ENCODE peak calls at places on chromosomes 5 and 9, in ten cellular contexts. U is germinal center; K is GM12878; V is caudate nucleus; M is fibroblast of villous mesenchyme; H is NCI-H1105; W is naive thymus-derived CD8-positive, alpha-beta T cell; O is head of caudate nucleus; E is stimulated activated CD4-positive, alpha-beta T cell treated with anti-CD3 and anti-CD28 coated beads, Interleukin-1b, Interleukin-23, amount 100 ng/mL, for 1 hour; B is anterior cingulate cortex. C is an unnamed sample.

GRCh38 chr5:151660616-151661015 is 26.1 kb downstream of the SPARC start:
- DNase-seq in U (no peak), K (no peak), V (no peak), M (peak), H (no peak), W (no peak), O (no peak), E (no peak), B (no peak), C (no peak)

GRCh38 chr9:127093319-127094020 is 29.0 kb downstream of the ANGPTL2 start:
- DNase-seq in U (no peak), K (no peak), V (no peak), M (no peak), H (no peak), W (no peak), O (no peak), E (no peak), B (no peak), C (no peak)

GRCh38 chr5:171978016-171978415 is 28.4 kb downstream of the FBXW11 start:
- DNase-seq in U (no peak), K (peak), V (no peak), M (no peak), H (no peak), W (no peak), O (no peak), E (no peak), B (no peak), C (no peak)

GRCh38 chr5:30098940-30099339 is 1094.5 kb upstream of the CDH6 start:
- DNase-seq in U (no peak), K (no peak), V (no peak), M (no peak), H (no peak), W (no peak), O (no peak), E (no peak), B (no peak), C (no peak)

GRCh38 chr5:42854795-42855194 is 43.1 kb upstream of the SELENOP start:
- DNase-seq in U (no peak), K (no peak), V (no peak), M (no peak), H (no peak), W (no peak), O (no peak), E (no peak), B (no peak), C (no peak)

GRCh38 chr5:28215091-28215490 is 1176.7 kb upstream of the CDH9 start:
- DNase-seq in U (no peak), K (no peak), V (no peak), M (no peak), H (no peak), W (no peak), O (no peak), E (no peak), B (no peak), C (no peak)

GRCh38 chr5:90113108-90113507 is 296.4 kb downstream of the CETN3 start:
- DNase-seq in U (no peak), K (no peak), V (no peak), M (no peak), H (no peak), W (no peak), O (no peak), E (no peak), B (no peak), C (no peak)

GRCh38 chr9:94937214-94937903 is 210.9 kb downstream of the AOPEP start:
- DNase-seq in U (no peak), K (no peak), V (no peak), M (peak), H (no peak), W (no peak), O (no peak), E (no peak), B (no peak), C (no peak)

GRCh38 chr5:78328585-78329173 is 31.7 kb upstream of the SCAMP1 start:
- DNase-seq in U (no peak), K (no peak), V (no peak), M (peak), H (no peak), W (no peak), O (no peak), E (no peak), B (no peak), C (no peak)

GRCh38 chr9:124008307-124008854 is 3.2 kb upstream of the LHX2 start:
- DNase-seq in U (no peak), K (no peak), V (no peak), M (no peak), H (peak), W (no peak), O (no peak), E (no peak), B (no peak), C (no peak)

GRCh38 chr9:113464286-113464660 is 746 bp downstream of the RGS3 start:
- DNase-seq in U (no peak), K (no peak), V (no peak), M (no peak), H (no peak), W (no peak), O (no peak), E (no peak), B (no peak), C (no peak)

GRCh38 chr9:34337404-34337803 is 8.0 kb downstream of the NUDT2 start:
- DNase-seq in U (no peak), K (no peak), V (no peak), M (no peak), H (no peak), W (no peak), O (no peak), E (no peak), B (no peak), C (peak)

GRCh38 chr9:130713286-130713975 is 19.9 kb downstream of the EXOSC2 start:
- DNase-seq in U (no peak), K (no peak), V (no peak), M (peak), H (no peak), W (peak), O (peak), E (no peak), B (no peak), C (no peak)

GRCh38 chr9:24051587-24051986 is 225.5 kb upstream of the ELAVL2 start:
- DNase-seq in U (no peak), K (no peak), V (no peak), M (no peak), H (no peak), W (no peak), O (no peak), E (no peak), B (no peak), C (no peak)

GRCh38 chr5:17620627-17621026 is 10.4 kb downstream of the TAF11L12 start:
- DNase-seq in U (peak), K (no peak), V (no peak), M (no peak), H (no peak), W (no peak), O (no peak), E (no peak), B (no peak), C (no peak)

GRCh38 chr5:72063219-72063819 is 44.0 kb upstream of the MAP1B start:
- DNase-seq in U (no peak), K (no peak), V (no peak), M (peak), H (no peak), W (no peak), O (no peak), E (no peak), B (no peak), C (no peak)

GRCh38 chr5:109005611-109006010 is 257.9 kb downstream of the FER start:
- DNase-seq in U (no peak), K (no peak), V (no peak), M (no peak), H (no peak), W (no peak), O (no peak), E (no peak), B (no peak), C (no peak)

GRCh38 chr5:172872997-172873491 is 39.0 kb downstream of the ERGIC1 start:
- DNase-seq in U (no peak), K (no peak), V (no peak), M (peak), H (no peak), W (no peak), O (no peak), E (no peak), B (peak), C (no peak)

GRCh38 chr5:40630166-40630565 is 49.5 kb upstream of the PTGER4 start:
- DNase-seq in U (no peak), K (no peak), V (no peak), M (no peak), H (no peak), W (no peak), O (no peak), E (no peak), B (no peak), C (no peak)

GRCh38 chr5:132419517-132420468 is 50.3 kb downstream of the SLC22A5 start:
- DNase-seq in U (peak), K (no peak), V (peak), M (peak), H (peak), W (peak), O (peak), E (no peak), B (peak), C (peak)

GRCh38 chr9:19446361-19446861 is 37.6 kb downstream of the ACER2 start:
- DNase-seq in U (no peak), K (no peak), V (no peak), M (no peak), H (no peak), W (no peak), O (no peak), E (no peak), B (no peak), C (no peak)

GRCh38 chr5:36305571-36306326 is 4.0 kb upstream of the RANBP3L start:
- DNase-seq in U (peak), K (no peak), V (no peak), M (peak), H (peak), W (no peak), O (peak), E (no peak), B (peak), C (peak)

GRCh38 chr5:111134080-111134479 is 41.9 kb downstream of the WDR36 start:
- DNase-seq in U (no peak), K (no peak), V (no peak), M (peak), H (no peak), W (no peak), O (no peak), E (no peak), B (no peak), C (no peak)

GRCh38 chr5:61604076-61604475 is 272.0 kb downstream of the ZSWIM6 start:
- DNase-seq in U (no peak), K (no peak), V (no peak), M (no peak), H (no peak), W (no peak), O (no peak), E (no peak), B (no peak), C (no peak)

GRCh38 chr5:757931-758697 is 26.4 kb downstream of the ZDHHC11B start:
- DNase-seq in U (no peak), K (no peak), V (no peak), M (no peak), H (no peak), W (no peak), O (peak), E (no peak), B (peak), C (no peak)